ENCODE peak calls at places on chromosomes 7 and 10, in four cellular contexts. A is K562, J is GM12878, X is HL-60. Q is an unnamed sample.

GRCh38 chr7:78326189-78326588 is 527.6 kb downstream of the PHTF2 start:
- DNase-seq in A (no peak), X (no peak), J (no peak), Q (no peak)

GRCh38 chr7:88669913-88670312 is 89.6 kb upstream of the ZNF804B start:
- DNase-seq in X (no peak), A (no peak), J (no peak), Q (no peak)

GRCh38 chr10:121158988-121159579 is 307.9 kb downstream of the WDR11 start:
- DNase-seq in A (no peak), X (no peak), J (no peak), Q (no peak)

GRCh38 chr7:1817061-1817712 is 147.1 kb downstream of the ELFN1 start:
- DNase-seq in A (no peak), J (no peak), X (no peak), Q (no peak)

GRCh38 chr10:104113557-104113956 is 8.4 kb upstream of the SFR1 start:
- DNase-seq in X (no peak), A (no peak), J (no peak), Q (no peak)

GRCh38 chr10:48469516-48470020 is 135.3 kb downstream of the ARHGAP22 start:
- DNase-seq in X (no peak), J (no peak), A (peak), Q (no peak)

GRCh38 chr7:27156901-27157716 is 634 bp upstream of the HOXA7 start:
- DNase-seq in X (no peak), A (no peak), J (no peak), Q (no peak)

GRCh38 chr10:89122431-89123066 is 84.6 kb downstream of the CH25H start:
- DNase-seq in X (peak), A (no peak), J (no peak), Q (no peak)

GRCh38 chr10:131688304-131688703 is 212.5 kb upstream of the PPP2R2D start:
- DNase-seq in X (no peak), A (no peak), J (no peak), Q (no peak)

GRCh38 chr7:151094675-151095074 is 8.4 kb downstream of the AGAP3 start:
- DNase-seq in J (no peak), X (no peak), A (no peak), Q (no peak)

GRCh38 chr10:27607591-27607990 is 103.5 kb downstream of the RAB18 start:
- DNase-seq in A (no peak), J (no peak), X (no peak), Q (no peak)

GRCh38 chr7:101814996-101815825 is 2.2 kb upstream of the CUX1 start:
- DNase-seq in J (no peak), X (no peak), A (peak), Q (no peak)

GRCh38 chr7:144834516-144835165 is 1.2 kb downstream of the TPK1 start:
- DNase-seq in J (peak), A (peak), X (peak), Q (no peak)

GRCh38 chr7:25968205-25968993 is 183.6 kb upstream of the NFE2L3 start:
- DNase-seq in A (no peak), J (peak), X (no peak), Q (no peak)

GRCh38 chr10:58436071-58436470 is 50.9 kb downstream of the TFAM start:
- DNase-seq in A (no peak), X (no peak), J (no peak), Q (no peak)

GRCh38 chr7:35424869-35425495 is 171.1 kb upstream of the TBX20 start:
- DNase-seq in A (peak), X (peak), J (no peak), Q (peak)

GRCh38 chr7:92835851-92836488 is 403 bp downstream of the CDK6 start:
- DNase-seq in A (peak), X (no peak), J (no peak), Q (peak)

GRCh38 chr7:159141660-159142059 is 3.0 kb downstream of the VIPR2 start:
- DNase-seq in A (no peak), J (no peak), X (no peak), Q (no peak)

GRCh38 chr7:98366562-98366938 is 34.3 kb downstream of the BAIAP2L1 start:
- DNase-seq in J (no peak), X (no peak), A (no peak), Q (no peak)

GRCh38 chr10:113424984-113425383 is 127.9 kb upstream of the HABP2 start:
- DNase-seq in A (no peak), J (no peak), X (no peak), Q (no peak)

GRCh38 chr10:110863956-110864355 is 7.8 kb upstream of the PDCD4 start:
- DNase-seq in X (no peak), J (no peak), A (no peak), Q (no peak)

GRCh38 chr10:72243822-72244437 is 27.9 kb upstream of the ASCC1 start:
- DNase-seq in X (no peak), J (no peak), A (peak), Q (no peak)

GRCh38 chr10:123136221-123136805 is 543 bp downstream of the HMX3 start:
- DNase-seq in J (no peak), A (peak), X (no peak), Q (no peak)

GRCh38 chr10:30433779-30434272 is at the start of gene MAP3K8:
- DNase-seq in X (peak), A (peak), J (peak), Q (peak)

GRCh38 chr10:71754562-71754961 is 18.8 kb downstream of the VSIR start:
- DNase-seq in A (no peak), X (peak), J (no peak), Q (no peak)

GRCh38 chr7:127648986-127649385 is 3.0 kb upstream of the SND1 start:
- DNase-seq in J (no peak), A (no peak), X (no peak), Q (no peak)

GRCh38 chr10:75143353-75143752 is 31.9 kb downstream of the SAMD8 start:
- DNase-seq in A (no peak), X (no peak), J (no peak), Q (no peak)

GRCh38 chr7:24637706-24638105 is 64.5 kb downstream of the PALS2 start:
- DNase-seq in X (no peak), A (no peak), J (no peak), Q (no peak)

GRCh38 chr7:100826546-100827329 is 585 bp downstream of the EPHB4 start:
- DNase-seq in A (peak), J (no peak), X (no peak), Q (peak)

GRCh38 chr7:115297651-115298050 is 375.8 kb downstream of the MDFIC start:
- DNase-seq in X (no peak), J (no peak), A (no peak), Q (no peak)

GRCh38 chr10:73888514-73888913 is 14.2 kb upstream of the CAMK2G start:
- DNase-seq in J (no peak), A (no peak), X (no peak), Q (no peak)

GRCh38 chr7:127859330-127859729 is 171.9 kb downstream of the LRRC4 start:
- DNase-seq in X (no peak), J (no peak), A (no peak), Q (no peak)

GRCh38 chr10:124799196-124799595 is 2.4 kb upstream of the ABRAXAS2 start:
- DNase-seq in X (no peak), J (no peak), A (no peak), Q (no peak)

GRCh38 chr10:64174666-64175265 is 653.6 kb downstream of the REEP3 start:
- DNase-seq in X (no peak), J (no peak), A (no peak), Q (no peak)

GRCh38 chr10:130232361-130233360 is 96.5 kb downstream of the GLRX3 start:
- DNase-seq in J (no peak), X (no peak), A (no peak), Q (no peak)

GRCh38 chr7:111115966-111116365 is 25.0 kb downstream of the LRRN3 start:
- DNase-seq in A (no peak), X (no peak), J (no peak), Q (no peak)

GRCh38 chr7:106289848-106290247 is 5.1 kb upstream of the NAMPT start:
- DNase-seq in X (no peak), J (no peak), A (no peak), Q (no peak)

GRCh38 chr7:124152859-124153692 is 120.2 kb upstream of the TMEM229A start:
- DNase-seq in A (peak), J (no peak), X (peak), Q (no peak)

GRCh38 chr10:30985552-30985951 is 46.1 kb downstream of the ZNF438 start:
- DNase-seq in A (no peak), J (no peak), X (no peak), Q (no peak)

DNA sequence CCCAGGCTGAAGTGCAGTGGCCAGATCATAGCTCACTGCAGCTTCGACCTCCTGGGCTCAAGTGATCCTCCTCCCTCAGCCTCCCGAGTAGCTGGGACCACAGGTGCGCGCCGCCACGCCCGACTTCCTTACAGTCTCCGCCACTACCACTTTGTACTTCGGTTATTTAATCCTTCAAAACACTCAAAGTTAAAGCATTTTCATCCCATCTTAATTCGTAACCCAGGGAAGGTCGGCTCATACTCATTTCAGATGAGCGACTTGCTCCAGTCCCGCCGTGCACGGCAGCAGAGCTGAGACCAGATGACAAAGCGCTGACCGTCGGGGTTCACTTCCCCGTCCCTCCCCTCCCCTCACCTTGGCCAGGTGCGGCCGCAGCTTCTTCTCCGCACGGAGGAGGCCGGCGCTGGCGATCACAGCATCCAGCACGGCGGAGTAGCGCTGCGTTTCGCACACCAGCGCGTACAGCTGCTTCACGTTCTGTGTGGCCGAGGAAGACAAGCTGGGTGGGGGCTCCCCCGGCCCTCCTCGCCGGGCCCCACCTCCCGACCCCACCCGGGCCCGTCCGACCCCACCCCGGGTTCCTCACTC is 457 bp downstream of the NSUN5 start:
- DNase-seq in A (peak), X (no peak), J (no peak), Q (no peak)
- TF ChIP-seq SPI1 in A (no peak), X (no peak), J (no peak), Q (no peak)

DNA sequence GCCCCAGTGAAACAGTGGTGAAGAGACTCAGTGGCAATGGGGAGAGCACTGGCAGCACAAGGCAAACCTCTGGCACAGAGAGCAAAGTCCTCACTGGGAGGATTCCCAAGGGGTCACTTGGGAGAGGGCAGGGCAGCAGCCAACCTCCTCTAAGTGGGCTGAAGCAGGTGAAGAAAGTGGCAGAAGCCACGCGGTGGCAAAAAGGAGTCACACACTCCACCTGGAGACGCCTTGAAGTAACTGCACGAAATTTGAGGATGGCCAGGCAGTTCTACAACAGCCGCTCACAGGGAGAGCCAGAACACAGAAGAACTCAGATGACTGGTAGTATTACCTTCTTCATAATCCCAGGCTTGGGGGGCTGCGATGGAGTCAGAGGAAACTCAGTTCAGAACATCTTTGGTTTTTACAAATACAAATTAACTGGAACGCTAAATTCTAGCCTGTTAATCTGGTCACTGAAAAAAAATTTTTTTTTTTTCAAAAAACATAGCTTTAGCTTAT is 603 bp upstream of the IL6 start:
- DNase-seq in X (peak), J (no peak), A (peak), Q (peak)
- TF ChIP-seq SPI1 in X (no peak), J (no peak), A (no peak), Q (no peak)

GRCh38 chr10:29372920-29373319 is 84.0 kb downstream of the LYZL1 start:
- DNase-seq in J (no peak), A (peak), X (no peak), Q (no peak)
- TF ChIP-seq SPI1 in J (no peak), A (no peak), X (no peak), Q (no peak)

DNA sequence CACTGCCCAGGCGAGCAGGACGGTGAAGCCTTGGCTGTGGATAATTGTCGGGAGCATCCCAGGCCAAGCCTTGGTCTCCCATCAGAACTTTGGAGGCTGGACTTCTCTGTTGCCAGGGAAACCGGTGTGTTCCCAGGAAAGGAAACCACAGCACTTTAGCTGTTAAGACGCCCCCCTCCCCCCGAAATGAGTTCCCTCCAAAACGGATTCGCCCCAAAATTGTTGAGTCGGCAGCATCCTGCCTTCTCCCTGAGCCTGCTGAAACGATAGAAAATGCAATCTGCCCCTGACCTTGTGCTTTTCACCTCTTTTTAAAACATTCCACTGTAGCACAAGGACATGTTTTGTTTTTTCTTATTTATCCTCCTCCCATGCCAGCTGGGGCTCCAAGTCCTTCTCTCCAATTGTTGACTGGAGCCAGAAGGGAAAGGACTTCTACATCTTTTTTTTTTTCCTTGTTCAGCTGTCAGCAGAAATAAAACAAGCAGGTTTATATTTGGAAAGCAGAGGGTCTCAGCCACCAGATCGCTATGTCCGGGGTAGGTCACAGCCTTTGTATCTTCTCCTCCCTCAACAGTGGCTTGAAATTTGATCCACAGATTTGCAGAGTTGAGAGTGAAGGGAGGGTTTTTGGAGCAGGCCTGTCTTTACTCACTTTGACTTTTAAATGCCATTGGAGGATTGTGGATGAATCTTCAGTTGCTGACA is 116.5 kb downstream of the ZMIZ1 start:
- DNase-seq in J (no peak), A (no peak), X (no peak), Q (no peak)
- TF ChIP-seq SPI1 in J (no peak), A (no peak), X (no peak), Q (no peak)

GRCh38 chr7:96548664-96549063 is 161.0 kb downstream of the SEM1 start:
- DNase-seq in J (no peak), A (no peak), X (no peak), Q (no peak)
- TF ChIP-seq SPI1 in J (no peak), A (no peak), X (no peak), Q (no peak)

DNA sequence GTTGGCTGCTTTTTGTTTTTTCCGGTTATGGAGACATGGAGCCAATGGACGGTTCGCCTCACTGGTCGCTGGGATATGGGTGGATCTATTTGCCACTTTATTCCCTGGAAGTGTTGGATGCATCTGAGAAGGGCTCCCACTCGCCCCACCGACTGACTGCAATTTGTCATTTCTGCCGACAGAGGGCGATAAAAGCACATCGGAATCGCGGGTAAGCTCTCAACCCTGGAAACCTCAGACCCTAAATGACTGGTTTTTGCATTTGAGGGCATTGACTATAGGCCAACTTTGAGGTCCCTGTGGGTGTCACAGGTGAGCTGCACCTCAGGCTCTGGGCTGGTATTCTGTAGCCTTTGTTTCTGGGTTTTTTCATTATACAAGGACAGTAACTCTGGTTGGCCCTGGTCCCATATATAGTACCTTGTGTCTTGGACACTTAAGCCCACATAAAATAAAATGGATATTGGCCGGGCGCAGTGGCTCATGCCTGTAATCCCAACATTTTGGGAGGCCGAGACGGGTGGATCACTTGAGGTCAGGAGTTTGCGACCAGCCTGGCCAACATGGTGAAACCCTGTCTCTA is 11.9 kb upstream of the OPALIN start:
- DNase-seq in J (no peak), A (peak), X (peak), Q (peak)
- TF ChIP-seq SPI1 in J (no peak), A (no peak), X (no peak), Q (no peak)

DNA sequence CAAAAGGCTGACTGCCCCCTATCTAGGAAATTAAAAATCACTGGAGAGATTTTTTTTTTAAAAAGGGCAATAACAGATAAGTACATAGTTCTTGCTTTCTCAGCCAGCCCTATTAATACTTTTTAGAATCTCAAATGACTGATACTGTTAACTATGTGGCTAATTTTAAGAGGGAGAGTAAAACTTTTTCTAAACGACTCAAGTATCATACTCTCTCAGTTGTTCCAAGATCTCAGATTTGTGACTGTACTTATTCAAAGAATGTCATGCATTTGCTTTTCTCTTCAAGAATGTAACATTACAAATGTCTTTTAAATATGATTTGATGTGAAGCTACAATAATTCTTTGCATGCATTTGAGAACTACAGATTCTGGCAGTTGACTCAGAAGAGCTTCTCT is 55.4 kb upstream of the RAB11FIP2 start:
- DNase-seq in X (no peak), J (no peak), A (no peak), Q (no peak)
- TF ChIP-seq SPI1 in X (no peak), J (no peak), A (no peak), Q (no peak)

DNA sequence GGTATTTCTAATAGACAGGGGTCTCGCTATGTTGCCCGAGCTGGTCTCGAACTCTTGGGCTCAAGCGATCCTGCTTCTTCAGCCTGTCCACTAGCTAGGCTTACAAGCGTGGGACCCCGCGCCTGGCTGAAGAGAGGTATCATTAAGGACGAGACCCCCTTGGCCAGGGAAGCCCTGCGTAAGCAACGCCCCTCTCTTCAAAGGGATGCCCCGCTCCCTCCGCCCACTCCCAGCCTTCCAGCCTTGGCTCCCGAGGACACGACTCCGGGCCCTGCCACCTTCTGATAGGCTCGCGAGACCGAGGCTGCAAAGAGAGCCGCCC is 220 bp upstream of the ZKSCAN5 start:
- DNase-seq in J (no peak), X (peak), A (no peak), Q (no peak)
- TF ChIP-seq SPI1 in J (no peak), X (no peak), A (no peak), Q (no peak)